ENCODE peak calls at places on chromosomes 16 and 17, in eight cellular contexts. B is HTR-8/SVneo, S is cardiac septum, R is NCI-H2171 treated with DMSO at 0.1 percent for 48 hours, C is mucosa of gallbladder, D is fibroblast of pulmonary artery, E is posterior vena cava, A is substantia nigra. G is an unnamed sample.

GRCh38 chr16:84581161-84581560 is 36.7 kb downstream of the COTL1 start:
- DNase-seq in C (no peak), A (no peak), D (no peak), S (no peak), R (no peak), E (no peak), B (no peak), G (no peak)

GRCh38 chr16:89150090-89150835 is 21.3 kb upstream of the CDH15 start:
- DNase-seq in D (no peak), R (peak), S (no peak), C (no peak), A (no peak), B (no peak), E (peak), G (no peak)

GRCh38 chr17:40607641-40608040 is 40.0 kb downstream of the SMARCE1 start:
- DNase-seq in E (no peak), R (no peak), D (no peak), S (no peak), A (no peak), B (no peak), C (no peak), G (no peak)

GRCh38 chr17:73272906-73273218 is 11.2 kb upstream of the CPSF4L start:
- DNase-seq in D (no peak), S (no peak), E (no peak), B (no peak), A (no peak), R (no peak), C (no peak), G (no peak)

GRCh38 chr16:72013888-72014538 is 5.5 kb downstream of the DHODH start:
- DNase-seq in D (peak), E (no peak), S (no peak), R (no peak), C (no peak), B (no peak), A (no peak), G (no peak)

GRCh38 chr16:6018848-6019489 is 921.4 kb upstream of the EEF2KMT start:
- DNase-seq in A (no peak), D (no peak), C (no peak), B (no peak), S (no peak), E (no peak), R (no peak), G (no peak)

GRCh38 chr17:3826191-3826590 is 19.9 kb downstream of the NCBP3 start:
- DNase-seq in A (no peak), S (no peak), D (no peak), B (no peak), E (no peak), R (no peak), C (no peak), G (no peak)

GRCh38 chr17:43402078-43402477 is 3.3 kb downstream of the ARL4D start:
- DNase-seq in R (peak), E (no peak), C (no peak), A (no peak), D (no peak), B (no peak), S (no peak), G (no peak)

GRCh38 chr17:17757944-17758343 is 76.7 kb downstream of the RAI1 start:
- DNase-seq in R (no peak), E (no peak), D (no peak), A (no peak), C (no peak), S (no peak), B (no peak), G (no peak)

GRCh38 chr17:3905017-3905486 is 11.2 kb downstream of the P2RX1 start:
- DNase-seq in C (no peak), D (no peak), S (no peak), E (no peak), A (no peak), B (no peak), R (peak), G (no peak)

GRCh38 chr17:47072881-47073280 is 93.8 kb upstream of the RPRML start:
- DNase-seq in A (no peak), B (no peak), R (no peak), E (no peak), S (no peak), D (no peak), C (peak), G (no peak)

GRCh38 chr16:2429771-2430663 is 770 bp downstream of the CCNF start:
- DNase-seq in A (no peak), R (no peak), D (peak), S (no peak), B (no peak), C (no peak), E (peak), G (no peak)

GRCh38 chr16:80936410-80936809 is 70.3 kb downstream of the CMC2 start:
- DNase-seq in E (no peak), D (peak), C (no peak), A (no peak), R (no peak), S (no peak), B (no peak), G (no peak)

GRCh38 chr17:2981325-2981724 is 82.1 kb downstream of the OR1D5 start:
- DNase-seq in D (no peak), S (no peak), R (no peak), E (peak), A (no peak), C (no peak), B (no peak), G (no peak)

GRCh38 chr17:43701318-43701743 is 39.6 kb upstream of the MEOX1 start:
- DNase-seq in S (no peak), A (no peak), R (no peak), C (no peak), D (peak), E (no peak), B (peak), G (no peak)

GRCh38 chr17:31319253-31319661 is 2.2 kb downstream of the EVI2A start:
- DNase-seq in R (no peak), D (no peak), S (no peak), A (no peak), C (no peak), B (no peak), E (no peak), G (no peak)

GRCh38 chr17:40903129-40903847 is 18.2 kb upstream of the KRT20 start:
- DNase-seq in R (no peak), S (no peak), E (no peak), C (peak), D (peak), A (no peak), B (peak), G (no peak)

GRCh38 chr17:51869387-51869786 is 289.1 kb downstream of the CA10 start:
- DNase-seq in R (no peak), C (peak), A (no peak), S (no peak), B (no peak), E (no peak), D (peak), G (no peak)

GRCh38 chr17:43467981-43468541 is 15.7 kb upstream of the DHX8 start:
- DNase-seq in E (no peak), A (no peak), C (no peak), D (peak), R (peak), B (no peak), S (no peak), G (no peak)

GRCh38 chr16:64362193-64362592 is 759.7 kb downstream of the CDH11 start:
- DNase-seq in R (no peak), E (no peak), D (peak), S (no peak), C (no peak), B (no peak), A (no peak), G (no peak)

GRCh38 chr17:34998205-34998604 is 17.9 kb downstream of the LIG3 start:
- DNase-seq in R (no peak), S (peak), C (peak), B (peak), D (peak), A (peak), E (peak), G (no peak)

GRCh38 chr17:81811705-81812570 is 8.0 kb downstream of the GCGR start:
- DNase-seq in S (no peak), E (no peak), B (no peak), R (no peak), C (no peak), A (no peak), D (no peak), G (no peak)

GRCh38 chr17:37672545-37673078 is 29.4 kb upstream of the DDX52 start:
- DNase-seq in A (no peak), B (no peak), C (no peak), E (no peak), D (no peak), S (no peak), R (no peak), G (no peak)

GRCh38 chr17:55663395-55663794 is 59.3 kb downstream of the TMEM100 start:
- DNase-seq in S (no peak), A (no peak), R (no peak), B (no peak), C (no peak), D (no peak), E (no peak), G (no peak)

GRCh38 chr17:44966348-44967025 is 1.6 kb downstream of the C1QL1 start:
- DNase-seq in A (no peak), E (no peak), S (no peak), D (no peak), C (no peak), R (no peak), B (no peak), G (no peak)

GRCh38 chr16:20867585-20867984 is 32.6 kb downstream of the DCUN1D3 start:
- DNase-seq in B (no peak), S (no peak), D (peak), R (no peak), E (no peak), C (no peak), A (no peak), G (no peak)

GRCh38 chr16:83549836-83550569 is 257.8 kb upstream of the HSBP1 start:
- DNase-seq in A (no peak), E (no peak), B (no peak), D (no peak), R (no peak), C (no peak), S (no peak), G (no peak)

GRCh38 chr17:4480929-4481898 is 17.5 kb upstream of the SPNS2 start:
- DNase-seq in C (peak), A (no peak), E (no peak), D (no peak), R (peak), B (no peak), S (peak), G (no peak)

GRCh38 chr17:80619535-80620235 is 75.0 kb downstream of the RPTOR start:
- DNase-seq in A (no peak), B (peak), E (no peak), R (no peak), D (no peak), S (no peak), C (no peak), G (no peak)

GRCh38 chr17:28968269-28968913 is 17.1 kb upstream of the PHF12 start:
- DNase-seq in E (no peak), S (no peak), D (peak), A (no peak), C (no peak), B (no peak), R (peak), G (no peak)

GRCh38 chr17:44556114-44556853 is 1.0 kb upstream of the FZD2 start:
- DNase-seq in E (peak), R (no peak), C (peak), A (no peak), D (peak), S (no peak), B (peak), G (no peak)